ENCODE peak calls at places on chromosomes 3 and 15, in seven cellular contexts. N is mesendoderm, C is H9, X is IMR-90, M is neuronal stem cell, G is trophoblast cell, E is H1. H is an unnamed sample.

GRCh38 chr3:150545419-150546225 is 674 bp downstream of the SERP1 start:
- DNase-seq in N (peak; percentile 42), C (no peak), X (no peak), M (peak; percentile 3), G (peak; percentile 38), E (no peak), H (peak; percentile 16)

GRCh38 chr3:11140054-11140712 is 14.1 kb upstream of the HRH1 start:
- DNase-seq in N (no peak), C (no peak), X (no peak), M (no peak), G (no peak), E (no peak), H (no peak)

GRCh38 chr3:24141548-24141947 is 196.5 kb downstream of the NR1D2 start:
- DNase-seq in N (no peak), C (no peak), X (no peak), M (no peak), G (no peak), E (no peak), H (no peak)

GRCh38 chr3:96931491-96931890 is 117.1 kb downstream of the EPHA6 start:
- DNase-seq in N (no peak), C (no peak), X (no peak), M (no peak), G (no peak), E (no peak), H (no peak)

GRCh38 chr3:10517616-10518015 is 12.2 kb upstream of the ATP2B2 start:
- DNase-seq in N (no peak), C (peak; percentile 22), X (no peak), M (no peak), G (no peak), E (peak; percentile 35), H (no peak)

GRCh38 chr3:52181543-52181942 is 16.4 kb upstream of the ALAS1 start:
- DNase-seq in N (no peak), C (no peak), X (peak; percentile 72), M (no peak), G (peak; percentile 92), E (no peak), H (no peak)

GRCh38 chr15:47333758-47334157 is 383.5 kb upstream of the SEMA6D start:
- DNase-seq in N (peak; percentile 73), C (no peak), X (peak; percentile 4), M (no peak), G (peak; percentile 83), E (no peak), H (no peak)

GRCh38 chr3:79140718-79141117 is 627.1 kb downstream of the ROBO1 start:
- DNase-seq in N (peak; percentile 3), C (no peak), X (peak; percentile 72), M (no peak), G (peak; percentile 7), E (no peak), H (peak; percentile 60)

GRCh38 chr3:158846803-158847465 is 45.1 kb downstream of the MFSD1 start:
- DNase-seq in N (no peak), C (no peak), X (no peak), M (no peak), G (no peak), E (no peak), H (peak; percentile 29)

GRCh38 chr15:74396146-74396438 is 28.6 kb upstream of the CYP11A1 start:
- DNase-seq in N (no peak), C (no peak), X (no peak), M (no peak), G (no peak), E (no peak), H (no peak)

GRCh38 chr15:57224664-57225063 is 151.6 kb upstream of the CGNL1 start:
- DNase-seq in N (no peak), C (no peak), X (peak; percentile 70), M (no peak), G (peak; percentile 58), E (no peak), H (peak; percentile 35)

GRCh38 chr3:65703820-65704219 is 334.9 kb downstream of the MAGI1 start:
- DNase-seq in N (no peak), C (no peak), X (no peak), M (no peak), G (no peak), E (no peak), H (no peak)

GRCh38 chr3:194206375-194206774 is 70.4 kb downstream of the HES1 start:
- DNase-seq in N (no peak), C (no peak), X (peak; percentile 2), M (no peak), G (no peak), E (no peak), H (no peak)

GRCh38 chr3:185030399-185030798 is 122.5 kb downstream of the C3orf70 start:
- DNase-seq in N (no peak), C (no peak), X (no peak), M (no peak), G (no peak), E (no peak), H (no peak)

GRCh38 chr15:60729850-60730458 is 251.0 kb upstream of the ICE2 start:
- DNase-seq in N (no peak), C (no peak), X (no peak), M (no peak), G (no peak), E (no peak), H (no peak)

GRCh38 chr15:22902046-22902445 is 63.6 kb downstream of the NIPA2 start:
- DNase-seq in N (no peak), C (no peak), X (no peak), M (no peak), G (no peak), E (no peak), H (no peak)

GRCh38 chr15:77335298-77335697 is 84.6 kb downstream of the PEAK1 start:
- DNase-seq in N (no peak), C (no peak), X (peak; percentile 19), M (no peak), G (no peak), E (no peak), H (peak; percentile 19)

GRCh38 chr3:15797600-15798303 is at the start of gene ANKRD28:
- DNase-seq in N (peak; percentile 71), C (no peak), X (peak; percentile 98), M (peak; percentile 30), G (peak; percentile 49), E (no peak), H (peak; percentile 98)

GRCh38 chr3:164533275-164533674 is 545.0 kb downstream of the SI start:
- DNase-seq in N (no peak), C (no peak), X (no peak), M (no peak), G (no peak), E (no peak), H (no peak)

GRCh38 chr3:148233403-148233802 is 464.3 kb upstream of the AGTR1 start:
- DNase-seq in N (no peak), C (no peak), X (peak; percentile 59), M (no peak), G (no peak), E (no peak), H (peak; percentile 58)
- H2BK5ac ChIP-seq in N (no peak overlapping the region), C (no peak overlapping the region), X (no peak overlapping the region), M (no peak overlapping the region), G (no peak overlapping the region), E (no peak overlapping the region), H (no peak overlapping the region)

GRCh38 chr15:76062282-76062681 is 2.5 kb downstream of the TMEM266 start:
- DNase-seq in N (no peak), C (no peak), X (peak; percentile 32), M (no peak), G (no peak), E (no peak), H (peak; percentile 36)
- H2BK5ac ChIP-seq in N (no peak overlapping the region), C (no peak overlapping the region), X (no peak overlapping the region), M (no peak overlapping the region), G (no peak overlapping the region), E (no peak overlapping the region), H (no peak overlapping the region)

DNA sequence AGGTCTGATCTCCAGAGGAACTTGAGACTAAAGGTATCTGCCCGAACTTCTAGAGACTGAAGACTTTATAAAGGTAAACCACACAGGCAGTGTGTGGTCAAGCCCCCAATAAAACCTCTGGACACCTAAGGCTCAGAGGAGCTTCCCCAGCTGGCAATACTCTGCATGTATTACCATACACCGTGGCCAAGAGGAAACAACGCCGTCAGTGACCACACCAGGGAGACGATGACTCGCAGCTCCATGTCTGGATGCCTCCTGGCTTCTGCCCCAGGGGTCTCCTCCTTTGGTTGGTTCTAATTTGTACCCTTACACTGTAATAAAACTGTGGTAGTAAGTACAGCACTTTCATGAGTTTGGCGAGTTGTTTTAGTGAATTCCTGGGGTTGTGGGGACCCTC is 32.1 kb upstream of the BCL2L10 start:
- DNase-seq in N (peak; percentile 37), C (no peak), X (peak; percentile 55), M (no peak), G (peak; percentile 20), E (no peak), H (peak; percentile 89)
- H2BK5ac ChIP-seq in N (no peak overlapping the region), C (no peak overlapping the region), X (peak overlapping the region; percentile 78), M (no peak overlapping the region), G (peak overlapping the region; percentile 45), E (no peak overlapping the region), H (peak overlapping the region; percentile 9)

DNA sequence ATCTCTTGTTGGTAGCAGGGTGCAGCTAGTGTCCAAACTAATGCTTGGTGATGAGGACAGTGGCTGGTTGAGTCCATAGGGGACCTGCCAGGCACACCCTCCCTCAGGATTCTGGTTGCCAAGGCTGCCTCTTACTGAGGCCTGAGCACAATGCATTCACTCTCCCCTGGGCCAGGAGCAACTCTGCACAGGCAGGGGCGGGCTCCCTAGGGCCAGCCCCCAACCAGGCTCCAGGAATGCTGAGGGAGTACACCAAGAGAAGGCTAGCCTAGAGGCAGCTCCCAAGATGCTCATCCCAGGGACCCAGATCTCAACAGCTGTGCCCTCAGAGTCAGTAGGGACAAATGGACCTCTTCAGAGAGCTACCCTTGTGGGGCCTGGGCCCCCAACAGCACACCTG is 46.3 kb upstream of the HERC1 start:
- DNase-seq in N (no peak), C (no peak), X (no peak), M (no peak), G (no peak), E (no peak), H (no peak)
- H2BK5ac ChIP-seq in N (no peak overlapping the region), C (no peak overlapping the region), X (no peak overlapping the region), M (peak overlapping the region; percentile 10), G (no peak overlapping the region), E (no peak overlapping the region), H (no peak overlapping the region)

GRCh38 chr15:85711590-85712192 is 83.0 kb downstream of the KLHL25 start:
- DNase-seq in N (no peak), C (no peak), X (peak; percentile 41), M (no peak), G (peak; percentile 23), E (no peak), H (no peak)

GRCh38 chr15:85709250-85709649 is 85.5 kb downstream of the KLHL25 start:
- DNase-seq in N (no peak), C (no peak), X (no peak), M (no peak), G (no peak), E (no peak), H (no peak)

GRCh38 chr15:85708402-85708932 is 86.3 kb downstream of the KLHL25 start:
- DNase-seq in N (no peak), C (no peak), X (no peak), M (no peak), G (no peak), E (no peak), H (no peak)

GRCh38 chr15:85707519-85708338 is 87.0 kb downstream of the KLHL25 start:
- DNase-seq in N (peak; percentile 64), C (no peak), X (peak; percentile 51), M (no peak), G (peak; percentile 13), E (no peak), H (peak; percentile 87)

GRCh38 chr15:85710340-85710842 is 84.3 kb downstream of the KLHL25 start:
- DNase-seq in N (no peak), C (no peak), X (no peak), M (no peak), G (no peak), E (no peak), H (no peak)
- H2BK5ac ChIP-seq in N (no peak overlapping the region), C (no peak overlapping the region), X (no peak overlapping the region), M (no peak overlapping the region), G (no peak overlapping the region), E (no peak overlapping the region), H (no peak overlapping the region)

GRCh38 chr15:35669021-35669420 is 123.1 kb upstream of the DPH6 start:
- DNase-seq in N (peak; percentile 93), C (peak; percentile 39), X (no peak), M (no peak), G (peak; percentile 24), E (no peak), H (no peak)
- H2BK5ac ChIP-seq in N (no peak overlapping the region), C (no peak overlapping the region), X (no peak overlapping the region), M (no peak overlapping the region), G (no peak overlapping the region), E (no peak overlapping the region), H (no peak overlapping the region)